ENCODE peak calls at places on chromosomes 11 and 22, in six cellular contexts. W is IMR-90, H is transverse colon, B is ovary, G is heart left ventricle, Y is prostate gland. A is an unnamed sample. For H3K4me1, the result is how much of the 10 kb centered on the place peaks cover.

GRCh38 chr22:38824587-38824986 is 19.2 kb downstream of the NPTXR start:
- DNase-seq in G (peak), Y (no peak), H (peak), B (no peak), W (peak), A (no peak)

GRCh38 chr11:14380947-14381555 is 22.1 kb upstream of the RRAS2 start:
- DNase-seq in G (peak), B (peak), Y (peak), W (peak), H (peak), A (peak)

GRCh38 chr11:100866453-100866852 is 179.4 kb downstream of the ARHGAP42 start:
- DNase-seq in W (no peak), G (no peak), H (no peak), Y (no peak), B (no peak), A (no peak)

GRCh38 chr22:23138584-23139469 is 3.0 kb downstream of the RSPH14 start:
- DNase-seq in G (no peak), B (no peak), Y (peak), W (no peak), H (no peak), A (no peak)

GRCh38 chr22:32591620-32592019 is 117.0 kb downstream of the FBXO7 start:
- DNase-seq in B (no peak), Y (no peak), G (no peak), W (peak), H (no peak), A (no peak)

GRCh38 chr11:71454470-71455113 is 1.6 kb downstream of the NADSYN1 start:
- DNase-seq in Y (no peak), G (no peak), W (no peak), H (peak), B (no peak), A (peak)

GRCh38 chr11:2927851-2928604 is 1.2 kb downstream of the PHLDA2 start:
- DNase-seq in H (peak), W (peak), G (no peak), Y (no peak), B (no peak), A (peak)

GRCh38 chr11:17171342-17171741 is 36.4 kb downstream of the PIK3C2A start:
- DNase-seq in W (peak), G (no peak), B (no peak), Y (no peak), H (no peak), A (no peak)

GRCh38 chr11:82494988-82495432 is 238.7 kb downstream of the FAM181B start:
- DNase-seq in G (no peak), H (no peak), W (no peak), B (no peak), Y (no peak), A (no peak)

GRCh38 chr11:64643927-64644326 is 52.9 kb downstream of the SLC22A12 start:
- DNase-seq in G (no peak), Y (no peak), B (no peak), H (no peak), W (no peak), A (no peak)

GRCh38 chr11:65662247-65662801 is 392 bp downstream of the RELA start:
- DNase-seq in W (no peak), Y (no peak), H (no peak), B (no peak), G (no peak), A (no peak)

GRCh38 chr22:39183991-39184585 is 31.6 kb upstream of the CBX7 start:
- DNase-seq in Y (no peak), B (no peak), W (peak), H (no peak), G (peak), A (peak)

GRCh38 chr11:29243616-29244015 is 773.2 kb downstream of the KCNA4 start:
- DNase-seq in H (no peak), B (no peak), Y (no peak), W (peak), G (no peak), A (no peak)

GRCh38 chr11:116427903-116428637 is 344.7 kb downstream of the BUD13 start:
- DNase-seq in G (no peak), Y (peak), B (no peak), H (no peak), W (no peak), A (no peak)

GRCh38 chr11:11416502-11416901 is 63.5 kb upstream of the CSNK2A3 start:
- DNase-seq in W (peak), G (no peak), H (no peak), Y (no peak), B (no peak), A (no peak)

GRCh38 chr22:46972256-46972655 is 209.8 kb downstream of the TBC1D22A start:
- DNase-seq in H (no peak), Y (no peak), G (no peak), B (no peak), W (no peak), A (no peak)

GRCh38 chr11:74686792-74687191 is 44.4 kb downstream of the CHRDL2 start:
- DNase-seq in H (no peak), W (peak), B (no peak), G (no peak), Y (no peak), A (peak)

GRCh38 chr22:36914383-36914752 is 940 bp downstream of the CSF2RB start:
- DNase-seq in B (no peak), Y (no peak), G (no peak), W (no peak), H (peak), A (no peak)

GRCh38 chr22:50118557-50119168 is 28.9 kb downstream of the MOV10L1 start:
- DNase-seq in W (peak), B (peak), G (no peak), Y (no peak), H (peak), A (no peak)

GRCh38 chr11:119885861-119886567 is 157.0 kb upstream of the NECTIN1 start:
- DNase-seq in W (no peak), B (no peak), H (peak), Y (no peak), G (no peak), A (peak)

GRCh38 chr11:65652511-65653228 is 10.0 kb downstream of the RELA start:
- DNase-seq in B (peak), H (peak), G (peak), Y (peak), W (peak), A (peak)

GRCh38 chr22:42247596-42247995 is 22.9 kb downstream of the TCF20 start:
- DNase-seq in G (no peak), Y (no peak), B (no peak), H (no peak), W (no peak), A (no peak)

GRCh38 chr22:44133901-44134511 is 46.7 kb upstream of the PARVG start:
- DNase-seq in W (no peak), H (no peak), B (no peak), G (no peak), Y (no peak), A (peak)

GRCh38 chr11:119529936-119530335 is 107.0 kb upstream of the THY1 start:
- DNase-seq in H (no peak), B (no peak), W (no peak), Y (no peak), G (no peak), A (peak)

GRCh38 chr11:44623321-44623715 is 57.9 kb downstream of the CD82 start:
- DNase-seq in H (peak), G (peak), Y (peak), B (peak), W (no peak), A (peak)

GRCh38 chr11:61955031-61955415 is 4.9 kb downstream of the BEST1 start:
- DNase-seq in G (peak), B (peak), Y (no peak), H (peak), W (peak), A (peak)

GRCh38 chr11:36002196-36002595 is 58.3 kb downstream of the LDLRAD3 start:
- DNase-seq in Y (no peak), G (no peak), W (no peak), B (no peak), H (no peak), A (no peak)

GRCh38 chr11:1467270-1467669 is 19.3 kb downstream of the MOB2 start:
- DNase-seq in H (no peak), B (no peak), W (no peak), G (no peak), Y (no peak), A (no peak)

GRCh38 chr11:15213471-15214231 is 98.9 kb downstream of the INSC start:
- DNase-seq in G (no peak), B (no peak), Y (no peak), W (no peak), H (no peak), A (no peak)

GRCh38 chr11:90168571-90168970 is 34.1 kb downstream of the NAALAD2 start:
- DNase-seq in G (no peak), H (no peak), W (no peak), B (no peak), Y (no peak), A (no peak)

DNA sequence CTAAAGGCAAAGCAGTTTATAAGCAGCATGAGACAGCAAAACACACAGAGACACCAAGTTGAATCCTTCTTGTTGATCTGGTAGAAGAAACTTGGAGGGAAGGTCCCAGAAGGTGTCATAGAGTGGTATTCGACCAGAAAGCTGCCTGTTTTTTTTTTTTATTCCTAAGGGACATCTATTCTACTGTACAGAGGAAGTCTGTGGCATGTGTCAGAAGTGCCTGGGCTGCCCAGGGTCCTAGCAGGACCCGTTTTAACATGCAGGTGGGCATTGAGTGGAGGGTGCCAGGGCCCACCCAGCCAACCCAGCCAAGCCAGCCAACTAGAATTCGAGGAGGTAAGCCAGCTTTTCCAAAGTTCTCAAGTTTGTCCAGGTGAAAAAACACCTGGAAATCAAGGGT is 68.0 kb upstream of the ATXN10 start:
- DNase-seq in W (no peak), H (no peak), Y (no peak), B (no peak), G (no peak), A (no peak)
- H3K27ac ChIP-seq in W (no peak), H (no peak), Y (peak), B (no peak), G (no peak), A (no peak)

DNA sequence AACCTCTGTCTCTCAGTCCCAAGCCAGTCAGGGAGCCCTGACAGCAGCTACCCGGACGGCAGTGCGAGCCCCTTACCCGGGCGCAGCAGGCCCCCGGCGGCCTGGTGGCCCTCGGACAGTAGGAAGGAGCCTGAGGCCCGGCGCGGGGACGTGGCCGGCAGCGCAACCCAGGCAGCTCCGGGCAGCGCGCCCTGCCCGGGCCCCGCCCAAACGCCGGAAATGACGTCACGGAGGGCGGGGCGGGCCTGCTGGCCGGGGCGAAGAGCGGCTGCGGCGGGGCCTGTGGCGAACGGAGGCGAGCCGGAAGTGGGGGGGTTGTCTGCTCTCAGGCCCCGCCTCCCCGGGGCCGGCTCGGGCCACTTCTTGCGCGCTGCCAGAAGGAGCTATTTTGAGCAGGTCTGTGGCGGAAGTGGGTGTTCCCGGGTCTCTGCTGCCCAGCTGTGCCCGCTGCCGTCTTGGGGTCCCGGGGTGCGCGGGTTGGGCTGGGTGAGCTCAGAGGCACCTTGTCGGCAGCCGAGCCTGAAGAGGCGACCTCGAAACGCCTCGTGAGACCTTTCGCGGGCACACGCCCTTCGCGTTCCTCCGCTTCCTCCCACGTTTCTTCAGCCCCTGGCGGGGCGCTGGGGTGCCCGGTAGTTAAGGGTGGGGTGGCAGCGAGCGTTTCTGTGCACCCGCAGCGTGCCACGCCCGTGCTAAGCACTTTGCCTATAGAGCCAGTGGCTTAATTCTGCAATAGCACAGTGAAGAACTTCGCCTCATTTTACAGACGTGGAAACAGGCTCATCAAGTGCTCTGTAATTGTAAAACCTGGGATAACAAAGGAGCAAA is at the start of gene C11orf24:
- DNase-seq in W (peak), Y (peak), B (peak), H (peak), G (peak), A (peak)
- TF ChIP-seq POLR2A in W (peak), Y (peak), B (peak), H (peak), G (no peak), A (peak)

DNA sequence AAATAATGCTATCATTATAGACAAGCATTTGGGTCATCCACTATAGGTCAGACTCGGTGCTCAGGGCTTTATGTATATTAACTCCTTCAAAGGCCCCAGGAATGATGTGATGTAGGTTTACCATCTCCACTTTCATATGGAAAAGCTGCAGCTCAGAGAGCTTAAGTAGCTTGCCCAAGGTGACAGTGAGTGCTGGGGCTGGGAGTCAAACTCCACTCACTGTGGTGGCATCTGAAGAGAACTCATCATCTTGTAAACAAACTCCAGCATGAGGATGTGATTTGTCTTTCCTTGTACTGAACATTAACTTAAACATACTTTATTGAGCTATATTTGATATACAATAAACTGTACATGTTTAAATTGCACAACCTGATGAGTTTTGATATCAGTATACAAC is 25.4 kb downstream of the TENM4 start:
- DNase-seq in H (no peak), W (peak), B (no peak), G (no peak), Y (no peak), A (no peak)
- H3K4me1 ChIP-seq in H (under half), W (under half), B (under half), G (under half), Y (under half), A (under half)

GRCh38 chr11:7844521-7844920 is 47.8 kb upstream of the OR5P2 start:
- DNase-seq in B (no peak), W (no peak), Y (no peak), H (no peak), G (no peak), A (no peak)
- H3K27ac ChIP-seq in B (no peak), W (no peak), Y (no peak), H (no peak), G (no peak), A (no peak)

GRCh38 chr22:19898831-19899567 is 42.6 kb upstream of the COMT start:
- DNase-seq in H (no peak), Y (no peak), G (no peak), B (no peak), W (no peak), A (no peak)
- TF ChIP-seq POLR2A in H (no peak), Y (no peak), G (no peak), B (no peak), W (no peak), A (no peak)

GRCh38 chr11:103529217-103529684 is 420.0 kb downstream of the DYNC2H1 start:
- DNase-seq in Y (no peak), B (no peak), H (no peak), G (no peak), W (peak), A (no peak)
- H3K4me1 ChIP-seq in Y (under half), B (under half), H (under half), G (under half), W (under half), A (under half)